ENCODE peak calls at places on chromosome 6, in five cellular contexts. I, Y, A, U and R are unnamed samples.

GRCh38 chr6:1381397-1382330 is 7.7 kb upstream of the FOXF2 start:
- DNase-seq in I (no peak), Y (no peak), A (no peak), U (peak; percentile 68), R (no peak)

GRCh38 chr6:105482227-105482839 is 79.5 kb upstream of the PREP start:
- DNase-seq in I (no peak), Y (peak; percentile 11), A (no peak), U (no peak), R (no peak)

GRCh38 chr6:79627422-79627821 is 3.7 kb upstream of the SH3BGRL2 start:
- DNase-seq in I (no peak), Y (no peak), A (no peak), U (no peak), R (no peak)

GRCh38 chr6:33590531-33591198 is 10.6 kb upstream of the BAK1 start:
- DNase-seq in I (no peak), Y (no peak), A (no peak), U (no peak), R (no peak)

GRCh38 chr6:106117579-106117978 is 31.4 kb downstream of the PRDM1 start:
- DNase-seq in I (no peak), Y (no peak), A (no peak), U (peak; percentile 65), R (no peak)

GRCh38 chr6:14010275-14010674 is 85.5 kb downstream of the RNF182 start:
- DNase-seq in I (no peak), Y (no peak), A (no peak), U (no peak), R (no peak)

GRCh38 chr6:43402819-43403218 is 24.5 kb upstream of the ABCC10 start:
- DNase-seq in I (no peak), Y (no peak), A (peak; percentile 15), U (no peak), R (no peak)

GRCh38 chr6:139883776-139884175 is 509.3 kb upstream of the CITED2 start:
- DNase-seq in I (no peak), Y (no peak), A (no peak), U (no peak), R (no peak)

GRCh38 chr6:110542311-110543024 is 66.1 kb upstream of the SLC22A16 start:
- DNase-seq in I (no peak), Y (no peak), A (no peak), U (no peak), R (no peak)

GRCh38 chr6:130900913-130901312 is 73.7 kb downstream of the SMLR1 start:
- DNase-seq in I (no peak), Y (peak; percentile 13), A (peak; percentile 12), U (no peak), R (peak; percentile 1)

GRCh38 chr6:30238178-30238795 is 25.1 kb upstream of the TRIM26 start:
- DNase-seq in I (no peak), Y (peak; percentile 65), A (peak; percentile 50), U (peak; percentile 19), R (no peak)